ENCODE peak calls at places on chromosomes 11 and 22, in five cellular contexts. One of them, this sample, is unnamed. For H3K9me3, the result is how much of the 10 kb centered on the place peaks cover.

GRCh38 chr22:29871684-29872083 is 11.3 kb upstream of the MTMR3 start:
- DNase-seq in stomach: no peak
- DNase-seq in CD4-positive, alpha-beta T cell: no peak
- DNase-seq in CD8-positive, alpha-beta memory T cell: no peak
- DNase-seq in transverse colon: no peak
- DNase-seq in this sample: no peak

GRCh38 chr11:87879118-87879517 is 296.1 kb downstream of the RAB38 start:
- DNase-seq in CD4-positive, alpha-beta T cell: no peak
- DNase-seq in CD8-positive, alpha-beta memory T cell: no peak
- DNase-seq in stomach: no peak
- DNase-seq in transverse colon: no peak
- DNase-seq in this sample: no peak

GRCh38 chr22:30324008-30324730 is 2.6 kb downstream of the TBC1D10A start:
- DNase-seq in CD8-positive, alpha-beta memory T cell: peak
- DNase-seq in transverse colon: no peak
- DNase-seq in stomach: no peak
- DNase-seq in CD4-positive, alpha-beta T cell: peak
- DNase-seq in this sample: peak

GRCh38 chr22:22422629-22423112 is 85.9 kb downstream of the ZNF280B start:
- DNase-seq in stomach: peak
- DNase-seq in transverse colon: peak
- DNase-seq in CD8-positive, alpha-beta memory T cell: peak
- DNase-seq in CD4-positive, alpha-beta T cell: peak
- DNase-seq in this sample: peak

GRCh38 chr22:33806191-33806590 is 114.1 kb downstream of the LARGE1 start:
- DNase-seq in stomach: no peak
- DNase-seq in transverse colon: peak
- DNase-seq in CD8-positive, alpha-beta memory T cell: no peak
- DNase-seq in CD4-positive, alpha-beta T cell: no peak
- DNase-seq in this sample: no peak

GRCh38 chr22:30582788-30583575 is 8.5 kb upstream of the GAL3ST1 start:
- DNase-seq in transverse colon: no peak
- DNase-seq in CD4-positive, alpha-beta T cell: no peak
- DNase-seq in CD8-positive, alpha-beta memory T cell: no peak
- DNase-seq in stomach: no peak
- DNase-seq in this sample: no peak

GRCh38 chr11:68326334-68327215 is 14.2 kb downstream of the LRP5 start:
- DNase-seq in CD4-positive, alpha-beta T cell: no peak
- DNase-seq in CD8-positive, alpha-beta memory T cell: no peak
- DNase-seq in stomach: peak
- DNase-seq in transverse colon: peak
- DNase-seq in this sample: peak

GRCh38 chr22:39244496-39245129 is at the start of gene PDGFB:
- DNase-seq in transverse colon: peak
- DNase-seq in CD8-positive, alpha-beta memory T cell: peak
- DNase-seq in stomach: peak
- DNase-seq in CD4-positive, alpha-beta T cell: peak
- DNase-seq in this sample: no peak

GRCh38 chr11:104191124-104191523 is 27.2 kb upstream of the PDGFD start:
- DNase-seq in stomach: no peak
- DNase-seq in transverse colon: no peak
- DNase-seq in CD4-positive, alpha-beta T cell: no peak
- DNase-seq in CD8-positive, alpha-beta memory T cell: no peak
- DNase-seq in this sample: no peak

GRCh38 chr11:119189393-119189792 is 4.1 kb downstream of the NHERF4 start:
- DNase-seq in CD8-positive, alpha-beta memory T cell: no peak
- DNase-seq in CD4-positive, alpha-beta T cell: no peak
- DNase-seq in transverse colon: no peak
- DNase-seq in stomach: no peak
- DNase-seq in this sample: peak

GRCh38 chr11:69912161-69912910 is 93.1 kb upstream of the FGF3 start:
- DNase-seq in transverse colon: peak
- DNase-seq in CD8-positive, alpha-beta memory T cell: no peak
- DNase-seq in stomach: no peak
- DNase-seq in CD4-positive, alpha-beta T cell: no peak
- DNase-seq in this sample: peak

GRCh38 chr22:20135846-20136602 is 4.4 kb downstream of the ZDHHC8 start:
- DNase-seq in CD8-positive, alpha-beta memory T cell: no peak
- DNase-seq in CD4-positive, alpha-beta T cell: no peak
- DNase-seq in stomach: no peak
- DNase-seq in transverse colon: no peak
- DNase-seq in this sample: no peak

GRCh38 chr11:85595285-85595884 is 31.8 kb downstream of the DLG2 start:
- DNase-seq in transverse colon: no peak
- DNase-seq in CD8-positive, alpha-beta memory T cell: peak
- DNase-seq in stomach: no peak
- DNase-seq in CD4-positive, alpha-beta T cell: no peak
- DNase-seq in this sample: no peak

GRCh38 chr11:124581817-124582216 is 12.0 kb downstream of the OR8A1 start:
- DNase-seq in transverse colon: no peak
- DNase-seq in CD4-positive, alpha-beta T cell: no peak
- DNase-seq in stomach: no peak
- DNase-seq in CD8-positive, alpha-beta memory T cell: no peak
- DNase-seq in this sample: no peak

GRCh38 chr22:37546436-37547248 is 13.6 kb upstream of the CDC42EP1 start:
- DNase-seq in transverse colon: peak
- DNase-seq in CD4-positive, alpha-beta T cell: no peak
- DNase-seq in CD8-positive, alpha-beta memory T cell: no peak
- DNase-seq in stomach: peak
- DNase-seq in this sample: peak

GRCh38 chr11:11380883-11381282 is 27.8 kb upstream of the CSNK2A3 start:
- DNase-seq in transverse colon: no peak
- DNase-seq in stomach: no peak
- DNase-seq in CD4-positive, alpha-beta T cell: no peak
- DNase-seq in CD8-positive, alpha-beta memory T cell: no peak
- DNase-seq in this sample: no peak

DNA sequence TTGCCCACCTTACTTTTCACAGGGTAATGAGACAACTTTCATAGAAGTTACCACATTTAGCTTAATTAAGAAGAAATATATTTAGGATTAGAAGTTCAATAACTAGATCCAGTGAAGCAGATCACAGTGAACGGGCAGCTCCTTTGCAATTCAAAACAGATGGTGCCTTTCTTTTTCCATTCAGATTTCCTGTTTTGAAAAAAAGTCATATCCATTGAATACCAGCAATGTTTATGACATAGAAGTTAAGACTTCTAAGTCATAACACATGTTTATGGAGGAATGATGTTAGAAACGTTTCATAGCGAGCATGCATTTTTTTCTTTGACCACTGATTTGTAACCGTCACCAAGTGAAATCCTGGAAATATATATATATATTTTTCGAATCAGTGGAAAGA is 24.7 kb downstream of the LUZP2 start:
- DNase-seq in CD8-positive, alpha-beta memory T cell: no peak
- DNase-seq in CD4-positive, alpha-beta T cell: no peak
- DNase-seq in stomach: no peak
- DNase-seq in transverse colon: no peak
- DNase-seq in this sample: no peak
- H3K9me3 ChIP-seq in CD8-positive, alpha-beta memory T cell: under half
- H3K9me3 ChIP-seq in CD4-positive, alpha-beta T cell: under half
- H3K9me3 ChIP-seq in stomach: under half
- H3K9me3 ChIP-seq in transverse colon: under half
- H3K9me3 ChIP-seq in this sample: under half

DNA sequence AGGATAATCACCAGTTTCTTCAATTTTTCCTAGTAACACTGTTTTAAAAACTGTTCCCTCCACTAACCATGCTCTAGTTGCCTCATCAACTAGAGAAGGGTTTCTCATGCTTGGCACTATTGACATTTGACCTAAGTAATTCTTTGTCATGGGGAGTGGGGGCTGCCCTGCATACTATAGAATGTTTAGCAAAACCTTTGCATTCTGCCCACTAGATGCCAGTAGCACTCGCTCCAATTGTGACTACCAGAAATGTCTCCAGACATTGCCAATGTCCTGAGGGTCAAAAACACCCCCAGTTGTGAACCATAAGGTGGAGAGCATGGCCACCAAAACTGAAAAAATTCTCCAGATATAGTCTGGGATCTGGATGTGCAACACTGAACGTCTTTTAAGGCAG is 27.6 kb upstream of the BMAL1 start:
- DNase-seq in CD8-positive, alpha-beta memory T cell: no peak
- DNase-seq in stomach: no peak
- DNase-seq in CD4-positive, alpha-beta T cell: no peak
- DNase-seq in transverse colon: no peak
- DNase-seq in this sample: no peak
- H3K9me3 ChIP-seq in CD8-positive, alpha-beta memory T cell: under half
- H3K9me3 ChIP-seq in stomach: under half
- H3K9me3 ChIP-seq in CD4-positive, alpha-beta T cell: under half
- H3K9me3 ChIP-seq in transverse colon: under half
- H3K9me3 ChIP-seq in this sample: under half

DNA sequence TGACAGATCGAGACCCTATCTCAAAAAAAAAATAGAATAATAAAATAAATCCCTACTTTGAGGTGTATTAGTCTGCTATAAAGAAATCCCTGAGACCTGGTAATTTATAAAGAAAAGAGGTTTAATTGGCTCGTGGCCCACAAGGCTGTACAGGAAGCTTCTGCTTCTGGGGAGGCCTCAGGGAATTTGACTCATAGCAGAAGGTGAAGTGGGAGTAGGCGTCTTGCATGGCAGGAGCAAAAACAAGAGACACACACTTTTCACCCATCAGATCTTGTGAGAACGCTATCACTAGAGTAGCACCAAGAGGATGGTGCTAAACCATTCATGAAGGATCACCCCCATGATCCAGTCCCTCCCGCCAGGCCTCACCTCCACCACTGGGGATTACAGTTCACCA is 29.2 kb downstream of the CDPF1 start:
- DNase-seq in CD8-positive, alpha-beta memory T cell: no peak
- DNase-seq in transverse colon: no peak
- DNase-seq in CD4-positive, alpha-beta T cell: no peak
- DNase-seq in stomach: no peak
- DNase-seq in this sample: no peak
- H3K9me3 ChIP-seq in CD8-positive, alpha-beta memory T cell: under half
- H3K9me3 ChIP-seq in transverse colon: under half
- H3K9me3 ChIP-seq in CD4-positive, alpha-beta T cell: under half
- H3K9me3 ChIP-seq in stomach: under half
- H3K9me3 ChIP-seq in this sample: under half

GRCh38 chr22:47587861-47588582 is 825.6 kb downstream of the TBC1D22A start:
- DNase-seq in stomach: peak
- DNase-seq in transverse colon: no peak
- DNase-seq in CD4-positive, alpha-beta T cell: no peak
- DNase-seq in CD8-positive, alpha-beta memory T cell: no peak
- DNase-seq in this sample: no peak
- H3K9me3 ChIP-seq in stomach: under half
- H3K9me3 ChIP-seq in transverse colon: under half
- H3K9me3 ChIP-seq in CD4-positive, alpha-beta T cell: under half
- H3K9me3 ChIP-seq in CD8-positive, alpha-beta memory T cell: under half
- H3K9me3 ChIP-seq in this sample: under half

GRCh38 chr22:48957987-48958321 is 869.7 kb downstream of the BRD1 start:
- DNase-seq in stomach: peak
- DNase-seq in CD8-positive, alpha-beta memory T cell: no peak
- DNase-seq in CD4-positive, alpha-beta T cell: no peak
- DNase-seq in transverse colon: no peak
- DNase-seq in this sample: no peak

GRCh38 chr22:48957311-48957986 is 870.2 kb downstream of the BRD1 start:
- DNase-seq in transverse colon: peak
- DNase-seq in CD8-positive, alpha-beta memory T cell: no peak
- DNase-seq in stomach: peak
- DNase-seq in CD4-positive, alpha-beta T cell: no peak
- DNase-seq in this sample: no peak

GRCh38 chr22:48960576-48960975 is 867.1 kb downstream of the BRD1 start:
- DNase-seq in CD8-positive, alpha-beta memory T cell: no peak
- DNase-seq in stomach: no peak
- DNase-seq in CD4-positive, alpha-beta T cell: no peak
- DNase-seq in transverse colon: peak
- DNase-seq in this sample: no peak

GRCh38 chr22:48960981-48961655 is 866.6 kb downstream of the BRD1 start:
- DNase-seq in CD4-positive, alpha-beta T cell: no peak
- DNase-seq in transverse colon: peak
- DNase-seq in stomach: peak
- DNase-seq in CD8-positive, alpha-beta memory T cell: no peak
- DNase-seq in this sample: no peak

DNA sequence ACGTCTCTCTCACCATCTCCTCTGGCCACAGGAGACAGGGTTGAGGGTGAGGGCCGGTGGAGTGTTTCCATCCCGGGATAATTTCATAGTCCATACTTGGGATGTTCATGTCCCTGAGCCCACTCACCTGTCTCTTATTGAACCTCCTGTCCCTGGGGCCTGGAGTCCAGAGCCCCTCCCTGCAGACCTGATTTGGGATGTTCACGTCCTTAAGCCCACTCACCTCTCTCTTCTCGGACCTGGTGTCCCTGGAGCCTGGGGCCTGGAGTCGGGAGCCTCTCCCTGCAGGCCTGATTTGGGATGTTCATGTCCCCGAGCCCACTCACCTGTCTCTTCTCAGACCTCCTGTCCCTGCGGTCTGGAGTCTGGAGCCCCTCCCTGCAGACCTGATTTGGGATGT is 868.2 kb downstream of the BRD1 start:
- DNase-seq in transverse colon: no peak
- DNase-seq in CD4-positive, alpha-beta T cell: no peak
- DNase-seq in CD8-positive, alpha-beta memory T cell: no peak
- DNase-seq in stomach: peak
- DNase-seq in this sample: no peak
- H3K9me3 ChIP-seq in transverse colon: under half
- H3K9me3 ChIP-seq in CD4-positive, alpha-beta T cell: under half
- H3K9me3 ChIP-seq in CD8-positive, alpha-beta memory T cell: under half
- H3K9me3 ChIP-seq in stomach: under half
- H3K9me3 ChIP-seq in this sample: under half

GRCh38 chr22:47633111-47633510 is 870.7 kb downstream of the TBC1D22A start:
- DNase-seq in transverse colon: no peak
- DNase-seq in CD8-positive, alpha-beta memory T cell: no peak
- DNase-seq in CD4-positive, alpha-beta T cell: no peak
- DNase-seq in stomach: peak
- DNase-seq in this sample: peak
- H3K9me3 ChIP-seq in transverse colon: under half
- H3K9me3 ChIP-seq in CD8-positive, alpha-beta memory T cell: under half
- H3K9me3 ChIP-seq in CD4-positive, alpha-beta T cell: under half
- H3K9me3 ChIP-seq in stomach: under half
- H3K9me3 ChIP-seq in this sample: under half